ENCODE peak calls at places on chromosome 22, in seven cellular contexts. A is BJ, Q is HFF-Myc, M is AG09309, F is fibroblast of mammary gland, V is ovary, U is cardiac fibroblast. Y is an unnamed sample.

GRCh38 chr22:43921361-43921760 is 2.2 kb upstream of the PNPLA3 start:
- DNase-seq in M (no peak), V (no peak), U (peak), F (peak), Q (peak), A (peak), Y (peak)

GRCh38 chr22:46895753-46896152 is 133.3 kb downstream of the TBC1D22A start:
- DNase-seq in A (no peak), U (no peak), Q (no peak), F (no peak), M (no peak), V (peak), Y (no peak)

GRCh38 chr22:26927841-26928240 is 270.5 kb downstream of the MIAT start:
- DNase-seq in Q (no peak), V (no peak), U (no peak), A (no peak), F (no peak), M (no peak), Y (no peak)

GRCh38 chr22:44648821-44649566 is 53.0 kb upstream of the PRR5 start:
- DNase-seq in F (peak), Q (peak), V (peak), A (peak), M (peak), U (peak), Y (no peak)

GRCh38 chr22:33357894-33358440 is 299.8 kb upstream of the SYN3 start:
- DNase-seq in Q (no peak), A (no peak), V (no peak), U (no peak), F (no peak), M (no peak), Y (no peak)

GRCh38 chr22:49826603-49827306 is 918 bp downstream of the BRD1 start:
- DNase-seq in F (peak), U (peak), Q (no peak), V (peak), M (no peak), A (no peak), Y (no peak)

GRCh38 chr22:49348631-49349030 is 479.0 kb downstream of the BRD1 start:
- DNase-seq in U (no peak), F (no peak), M (no peak), A (no peak), Q (no peak), V (no peak), Y (no peak)

GRCh38 chr22:39724390-39724789 is 153.8 kb downstream of the CACNA1I start:
- DNase-seq in M (no peak), F (peak), Q (no peak), A (no peak), U (no peak), V (no peak), Y (no peak)

GRCh38 chr22:32644252-32645100 is 157.0 kb upstream of the TIMP3 start:
- DNase-seq in M (no peak), U (peak), A (no peak), V (peak), Q (no peak), F (no peak), Y (no peak)

GRCh38 chr22:43501951-43502874 is 90.4 kb downstream of the MPPED1 start:
- DNase-seq in A (no peak), V (no peak), M (no peak), U (no peak), Q (no peak), F (no peak), Y (no peak)

GRCh38 chr22:47332246-47332980 is 570.0 kb downstream of the TBC1D22A start:
- DNase-seq in V (no peak), M (no peak), Q (no peak), A (no peak), U (no peak), F (no peak), Y (no peak)

GRCh38 chr22:36177160-36177559 is 16.6 kb upstream of the APOL3 start:
- DNase-seq in A (no peak), V (no peak), U (no peak), F (no peak), Q (no peak), M (no peak), Y (no peak)

GRCh38 chr22:47811971-47812370 is 1049.5 kb downstream of the TBC1D22A start:
- DNase-seq in U (no peak), A (no peak), Q (no peak), M (no peak), F (no peak), V (no peak), Y (no peak)

GRCh38 chr22:27801616-27802388 is at the start of gene MN1:
- DNase-seq in M (no peak), F (peak), Q (no peak), U (peak), A (no peak), V (peak), Y (no peak)

GRCh38 chr22:17945851-17946690 is 78.3 kb downstream of the MICAL3 start:
- DNase-seq in A (no peak), V (no peak), F (no peak), M (no peak), U (no peak), Q (no peak), Y (no peak)

GRCh38 chr22:50025993-50026392 is 13.4 kb upstream of the IL17REL start:
- DNase-seq in M (no peak), A (no peak), U (no peak), Q (no peak), F (no peak), V (no peak), Y (no peak)

GRCh38 chr22:31211504-31211861 is 615 bp upstream of the LIMK2 start:
- DNase-seq in A (no peak), M (no peak), V (no peak), U (no peak), F (peak), Q (no peak), Y (no peak)

GRCh38 chr22:18033204-18033998 is 9.0 kb upstream of the MICAL3 start:
- DNase-seq in V (peak), U (peak), A (no peak), M (no peak), Q (no peak), F (peak), Y (no peak)

GRCh38 chr22:32465661-32466060 is 1.4 kb upstream of the BPIFC start:
- DNase-seq in V (no peak), M (no peak), Q (no peak), F (no peak), U (no peak), A (no peak), Y (no peak)

GRCh38 chr22:17578129-17578754 is 14.9 kb downstream of the SLC25A18 start:
- DNase-seq in A (no peak), U (peak), M (no peak), F (peak), Q (no peak), V (peak), Y (no peak)

GRCh38 chr22:27687984-27688545 is 113.5 kb downstream of the MN1 start:
- DNase-seq in V (no peak), Q (no peak), U (peak), M (no peak), F (peak), A (no peak), Y (no peak)

GRCh38 chr22:50678218-50678650 is 5.6 kb downstream of the SHANK3 start:
- DNase-seq in V (peak), Q (no peak), M (no peak), A (no peak), F (no peak), U (no peak), Y (no peak)

GRCh38 chr22:39954584-39955055 is 5.6 kb upstream of the TMA7B start:
- DNase-seq in U (peak), A (peak), Q (peak), M (peak), V (no peak), F (peak), Y (peak)

GRCh38 chr22:36160499-36160942 is at the start of gene APOL3:
- DNase-seq in M (no peak), U (peak), V (peak), Q (no peak), F (peak), A (no peak), Y (peak)

GRCh38 chr22:50299724-50300619 is 7.5 kb downstream of the PLXNB2 start:
- DNase-seq in V (no peak), U (no peak), Q (no peak), A (no peak), M (no peak), F (no peak), Y (no peak)

GRCh38 chr22:42368379-42369249 is 63.6 kb downstream of the NFAM1 start:
- DNase-seq in A (no peak), M (no peak), F (no peak), U (no peak), V (peak), Q (no peak), Y (no peak)

GRCh38 chr22:50482107-50483074 is 1.0 kb downstream of the ADM2 start:
- DNase-seq in A (no peak), Q (no peak), F (no peak), U (no peak), M (no peak), V (no peak), Y (no peak)

GRCh38 chr22:49824185-49824925 is 3.3 kb downstream of the BRD1 start:
- DNase-seq in A (no peak), Q (no peak), M (no peak), V (no peak), F (no peak), U (no peak), Y (no peak)

GRCh38 chr22:32964411-32965057 is 93.6 kb downstream of the SYN3 start:
- DNase-seq in U (no peak), Q (no peak), F (no peak), A (no peak), V (no peak), M (no peak), Y (no peak)

DNA sequence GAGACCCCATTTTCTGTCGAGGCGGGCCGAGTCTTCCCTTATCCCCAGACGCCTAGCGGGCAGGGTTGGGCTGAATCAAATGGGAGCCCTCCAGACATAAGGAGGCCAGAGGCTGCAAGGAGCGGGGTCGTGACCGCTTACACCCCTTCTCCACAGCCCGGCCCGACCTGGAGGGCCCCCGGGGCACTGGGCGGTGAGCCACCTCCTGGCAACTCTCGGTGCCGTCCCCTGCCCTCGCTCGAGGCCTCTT is 499 bp upstream of the GP1BB start:
- DNase-seq in U (no peak), M (no peak), F (no peak), A (no peak), V (no peak), Q (no peak), Y (no peak)
- H3K4me3 ChIP-seq in U (no peak), M (no peak), F (no peak), A (no peak), V (no peak), Q (no peak), Y (no peak)

DNA sequence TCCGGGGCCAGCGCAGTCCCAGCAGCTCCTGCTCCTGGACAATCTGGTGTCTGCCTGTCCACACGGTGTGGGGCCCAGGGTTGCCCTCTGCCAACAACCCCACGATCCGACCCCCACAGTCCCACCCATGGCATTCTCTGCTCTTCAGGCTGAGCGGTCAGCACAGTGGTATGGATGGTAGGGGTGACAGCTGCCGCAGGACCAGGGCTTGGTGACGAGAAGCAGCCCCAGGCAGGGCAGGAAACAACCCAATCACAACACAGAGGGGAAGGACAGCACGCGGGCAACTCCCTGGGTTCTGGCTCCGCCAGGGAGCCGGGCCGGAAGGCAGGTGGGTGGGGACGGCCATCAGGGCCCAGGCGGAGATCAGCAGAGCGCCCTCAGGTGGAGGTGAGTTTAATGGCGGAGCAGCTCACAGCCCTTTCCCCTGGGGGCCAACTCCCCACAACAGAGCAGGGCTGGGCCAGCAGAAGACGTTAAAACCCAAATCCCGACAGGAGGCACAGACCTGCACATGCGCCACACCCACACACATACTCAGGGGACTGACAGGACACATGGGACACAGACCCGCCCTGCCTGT is 5.3 kb upstream of the CHADL start:
- DNase-seq in A (no peak), F (no peak), U (no peak), V (no peak), M (no peak), Q (no peak), Y (no peak)
- TF ChIP-seq CTCF in A (no peak), F (no peak), U (no peak), V (no peak), M (no peak), Q (no peak), Y (no peak)

GRCh38 chr22:29044657-29045176 is 16.9 kb downstream of the C22orf31 start:
- DNase-seq in Q (peak), F (peak), V (no peak), A (no peak), U (peak), M (no peak), Y (no peak)
- H3K4me3 ChIP-seq in Q (no peak), F (no peak), V (no peak), A (no peak), U (no peak), M (no peak), Y (no peak)

GRCh38 chr22:41075946-41076345 is 16.4 kb upstream of the EP300 start:
- DNase-seq in V (no peak), Q (no peak), A (no peak), F (no peak), M (no peak), U (no peak), Y (no peak)
- TF ChIP-seq CTCF in V (no peak), Q (no peak), A (no peak), F (no peak), M (no peak), U (no peak), Y (no peak)

GRCh38 chr22:25110596-25110845 is 89.1 kb upstream of the CRYBB3 start:
- DNase-seq in V (no peak), Q (no peak), M (no peak), A (no peak), F (no peak), U (no peak), Y (peak)
- H3K4me3 ChIP-seq in V (peak), Q (no peak), M (no peak), A (peak), F (no peak), U (no peak), Y (peak)

GRCh38 chr22:45867118-45867905 is 109.7 kb downstream of the WNT7B start:
- DNase-seq in A (no peak), V (peak), M (no peak), U (peak), Q (no peak), F (peak), Y (no peak)
- TF ChIP-seq CTCF in A (no peak), V (no peak), M (no peak), U (no peak), Q (peak), F (no peak), Y (no peak)

GRCh38 chr22:20112623-20113511 is 3.0 kb upstream of the RANBP1 start:
- DNase-seq in A (no peak), Q (no peak), M (no peak), F (no peak), U (no peak), V (no peak), Y (no peak)

GRCh38 chr22:20113551-20114310 is 2.2 kb upstream of the RANBP1 start:
- DNase-seq in A (no peak), Q (no peak), V (no peak), M (no peak), F (no peak), U (no peak), Y (no peak)

GRCh38 chr22:20115691-20116375 is at the start of gene RANBP1:
- DNase-seq in M (no peak), A (no peak), U (no peak), Q (no peak), F (no peak), V (no peak), Y (no peak)

GRCh38 chr22:20116376-20116950 is 559 bp downstream of the RANBP1 start:
- DNase-seq in F (no peak), V (peak), A (no peak), Q (no peak), M (no peak), U (no peak), Y (no peak)

DNA sequence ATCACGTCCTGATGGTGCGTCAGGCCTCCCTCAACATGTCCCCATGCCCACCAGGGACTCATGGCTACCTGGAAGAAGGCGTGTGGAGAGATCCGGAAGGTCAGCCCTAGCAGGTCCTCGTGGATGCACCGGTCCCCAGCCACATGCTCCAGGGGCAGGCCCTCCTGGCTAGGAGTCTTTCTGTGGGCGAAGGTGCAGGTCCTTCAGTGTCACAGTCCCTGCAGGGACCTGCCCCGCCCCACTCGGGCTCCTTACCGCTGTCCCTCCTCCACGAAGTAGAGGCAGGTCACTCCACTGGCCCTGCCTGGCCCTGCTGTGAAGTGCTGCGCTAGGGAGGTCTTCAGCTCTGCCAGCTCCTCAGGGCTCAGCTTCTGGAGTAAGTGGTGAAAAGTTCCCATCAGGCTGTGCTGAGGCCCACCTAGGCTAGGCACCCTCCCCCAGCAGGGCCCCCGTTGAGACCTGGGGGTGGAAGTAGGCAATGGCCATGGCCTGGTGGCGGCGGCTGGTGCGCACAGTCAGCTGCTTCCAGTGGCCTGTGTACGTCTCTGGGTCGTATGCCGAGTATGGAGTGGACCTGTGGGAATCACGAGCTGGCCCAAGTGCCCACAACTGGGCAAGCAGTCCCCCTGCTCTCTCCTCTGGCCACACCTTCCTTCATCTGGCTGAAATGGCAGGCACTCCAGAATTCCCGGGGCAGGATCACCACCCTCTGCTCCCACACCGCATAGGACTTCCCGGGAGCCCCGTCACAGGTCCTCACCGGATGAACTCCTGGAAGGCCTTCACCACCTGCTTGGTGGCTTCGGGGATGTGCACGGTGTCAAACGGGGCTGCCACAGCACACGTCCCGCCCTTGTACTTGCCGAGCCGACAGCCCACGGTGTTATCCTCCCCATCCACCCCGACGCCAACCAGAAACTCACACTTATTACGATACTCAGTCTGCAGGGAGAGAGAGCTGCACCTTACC is 1.1 kb upstream of the RANBP1 start:
- DNase-seq in A (no peak), F (no peak), U (no peak), M (no peak), Q (no peak), V (no peak), Y (no peak)
- H3K4me3 ChIP-seq in A (no peak), F (no peak), U (no peak), M (no peak), Q (peak), V (no peak), Y (no peak)

GRCh38 chr22:38304526-38304925 is 12.7 kb downstream of the CSNK1E start:
- DNase-seq in U (peak), M (no peak), A (no peak), V (no peak), F (peak), Q (no peak), Y (no peak)
- TF ChIP-seq CTCF in U (peak), M (no peak), A (no peak), V (no peak), F (peak), Q (no peak), Y (no peak)

GRCh38 chr22:37187891-37188761 is at the start of gene C1QTNF6:
- DNase-seq in Q (no peak), A (no peak), M (no peak), U (no peak), V (peak), F (peak), Y (no peak)
- H3K4me3 ChIP-seq in Q (peak), A (peak), M (peak), U (peak), V (peak), F (peak), Y (peak)